ENCODE peak calls at places on chromosomes 16 and 17, in nine cellular contexts. L, S, N, H, G, M, X, B and I are unnamed samples.

GRCh38 chr17:76159157-76159556 is 18.1 kb upstream of the FOXJ1 start:
- DNase-seq in L (no peak), S (no peak), N (no peak), H (no peak), G (no peak), M (no peak), X (no peak), B (peak), I (no peak)

GRCh38 chr16:68335175-68335574 is 24.4 kb downstream of the PRMT7 start:
- DNase-seq in L (no peak), S (no peak), N (no peak), H (no peak), G (no peak), M (no peak), X (no peak), B (no peak), I (no peak)

GRCh38 chr16:56773531-56773930 is 43.6 kb downstream of the NUP93 start:
- DNase-seq in L (no peak), S (no peak), N (peak), H (peak), G (peak), M (no peak), X (no peak), B (no peak), I (no peak)

GRCh38 chr17:72408122-72408382 is 287.2 kb downstream of the SOX9 start:
- DNase-seq in L (no peak), S (no peak), N (no peak), H (no peak), G (no peak), M (no peak), X (no peak), B (no peak), I (no peak)

GRCh38 chr17:50708050-50709000 is 611 bp upstream of the ANKRD40 start:
- DNase-seq in L (no peak), S (no peak), N (no peak), H (peak), G (no peak), M (peak), X (no peak), B (no peak), I (no peak)

GRCh38 chr16:9657659-9658058 is 524.6 kb downstream of the GRIN2A start:
- DNase-seq in L (no peak), S (no peak), N (no peak), H (no peak), G (no peak), M (no peak), X (no peak), B (no peak), I (no peak)

GRCh38 chr17:40317345-40317873 is 8.4 kb downstream of the RARA start:
- DNase-seq in L (peak), S (peak), N (no peak), H (peak), G (no peak), M (peak), X (peak), B (no peak), I (peak)

GRCh38 chr17:74212262-74212912 is 984 bp upstream of the TTYH2 start:
- DNase-seq in L (no peak), S (no peak), N (no peak), H (peak), G (no peak), M (peak), X (no peak), B (no peak), I (no peak)

GRCh38 chr17:36183811-36184765 is 7.7 kb upstream of the TBC1D3B start:
- DNase-seq in L (no peak), S (no peak), N (no peak), H (no peak), G (no peak), M (peak), X (no peak), B (no peak), I (no peak)

GRCh38 chr17:7845359-7846062 is 9.4 kb upstream of the TMEM88 start:
- DNase-seq in L (no peak), S (no peak), N (no peak), H (no peak), G (no peak), M (no peak), X (no peak), B (peak), I (no peak)

GRCh38 chr17:18008496-18009268 is 30.3 kb downstream of the ATPAF2 start:
- DNase-seq in L (no peak), S (no peak), N (no peak), H (peak), G (no peak), M (no peak), X (no peak), B (no peak), I (no peak)

GRCh38 chr17:59378621-59379194 is 47.3 kb downstream of the YPEL2 start:
- DNase-seq in L (peak), S (no peak), N (no peak), H (no peak), G (no peak), M (peak), X (no peak), B (no peak), I (no peak)

GRCh38 chr16:3509470-3509928 is 8.7 kb downstream of the CLUAP1 start:
- DNase-seq in L (no peak), S (no peak), N (no peak), H (peak), G (no peak), M (no peak), X (peak), B (no peak), I (no peak)

GRCh38 chr17:12659500-12659899 is 6.2 kb upstream of the MYOCD start:
- DNase-seq in L (peak), S (no peak), N (no peak), H (no peak), G (no peak), M (peak), X (no peak), B (no peak), I (no peak)

GRCh38 chr17:2120550-2121335 is 65.8 kb downstream of the HIC1 start:
- DNase-seq in L (peak), S (no peak), N (no peak), H (no peak), G (no peak), M (no peak), X (no peak), B (no peak), I (no peak)

GRCh38 chr17:36182176-36183000 is 6.0 kb upstream of the TBC1D3B start:
- DNase-seq in L (no peak), S (no peak), N (peak), H (no peak), G (no peak), M (peak), X (no peak), B (peak), I (peak)

GRCh38 chr17:37505333-37505732 is 15.6 kb downstream of the DUSP14 start:
- DNase-seq in L (no peak), S (no peak), N (no peak), H (no peak), G (no peak), M (no peak), X (no peak), B (no peak), I (no peak)

GRCh38 chr17:55458977-55459376 is 37.3 kb upstream of the MMD start:
- DNase-seq in L (no peak), S (no peak), N (no peak), H (peak), G (no peak), M (peak), X (no peak), B (no peak), I (no peak)

GRCh38 chr16:72939247-72939646 is 108.7 kb downstream of the ZFHX3 start:
- DNase-seq in L (peak), S (no peak), N (peak), H (peak), G (no peak), M (peak), X (no peak), B (no peak), I (no peak)

GRCh38 chr16:89581045-89581695 is 5.6 kb downstream of the CPNE7 start:
- DNase-seq in L (peak), S (no peak), N (no peak), H (peak), G (no peak), M (peak), X (no peak), B (no peak), I (no peak)

GRCh38 chr16:31528726-31529397 is 1.2 kb downstream of the AHSP start:
- DNase-seq in L (peak), S (no peak), N (no peak), H (no peak), G (no peak), M (no peak), X (no peak), B (no peak), I (no peak)

GRCh38 chr16:68360971-68361370 is 50.2 kb downstream of the PRMT7 start:
- DNase-seq in L (no peak), S (no peak), N (no peak), H (no peak), G (no peak), M (no peak), X (no peak), B (no peak), I (no peak)

DNA sequence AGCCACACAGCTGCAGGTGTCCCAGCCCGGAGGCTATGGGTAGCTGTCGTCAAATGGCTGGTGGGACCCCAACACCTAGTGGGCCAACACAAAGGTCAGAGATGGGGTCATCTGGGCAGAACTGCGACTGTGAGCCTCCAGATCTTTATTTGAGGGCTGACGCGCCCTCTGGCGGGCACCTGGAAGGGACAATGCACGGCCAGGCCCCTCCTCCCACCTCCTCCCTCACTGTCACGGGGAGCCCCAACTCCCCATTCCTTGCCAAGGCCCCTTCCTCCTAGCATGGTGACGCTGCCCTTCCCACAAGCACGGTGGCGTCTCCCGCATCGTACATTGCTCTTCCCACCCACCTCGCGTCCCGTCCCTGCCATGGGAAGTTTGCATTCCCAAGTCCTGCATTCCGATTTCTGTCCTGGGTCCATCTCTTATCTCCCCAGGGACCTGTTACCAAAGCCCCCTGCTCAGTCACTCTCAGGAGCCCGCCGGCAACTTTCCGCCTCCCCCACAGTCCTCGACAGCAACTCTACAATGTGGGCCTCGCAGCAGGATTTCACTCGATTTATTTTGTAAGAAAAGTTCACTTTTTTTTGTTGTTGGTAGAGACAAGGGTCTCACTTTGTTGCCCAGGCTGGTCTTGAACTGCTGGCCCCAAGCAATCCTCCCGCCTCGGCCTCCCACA is 1.0 kb downstream of the TLE7 start:
- DNase-seq in L (no peak), S (no peak), N (no peak), H (peak), G (no peak), M (no peak), X (no peak), B (no peak), I (no peak)
- TF ChIP-seq CTCF in L (peak), S (no peak), N (no peak), H (peak), G (no peak), M (no peak), X (no peak), B (no peak), I (peak)

GRCh38 chr17:9181640-9182039 is 160.3 kb downstream of the NTN1 start:
- DNase-seq in L (no peak), S (no peak), N (no peak), H (no peak), G (no peak), M (no peak), X (no peak), B (no peak), I (no peak)

GRCh38 chr17:9185688-9186289 is 164.5 kb downstream of the NTN1 start:
- DNase-seq in L (no peak), S (no peak), N (no peak), H (no peak), G (no peak), M (no peak), X (no peak), B (no peak), I (no peak)

GRCh38 chr17:9183297-9183696 is 162.0 kb downstream of the NTN1 start:
- DNase-seq in L (no peak), S (no peak), N (no peak), H (no peak), G (no peak), M (no peak), X (no peak), B (no peak), I (no peak)

GRCh38 chr17:9187828-9188227 is 166.5 kb downstream of the NTN1 start:
- DNase-seq in L (no peak), S (no peak), N (no peak), H (no peak), G (no peak), M (no peak), X (no peak), B (no peak), I (no peak)

DNA sequence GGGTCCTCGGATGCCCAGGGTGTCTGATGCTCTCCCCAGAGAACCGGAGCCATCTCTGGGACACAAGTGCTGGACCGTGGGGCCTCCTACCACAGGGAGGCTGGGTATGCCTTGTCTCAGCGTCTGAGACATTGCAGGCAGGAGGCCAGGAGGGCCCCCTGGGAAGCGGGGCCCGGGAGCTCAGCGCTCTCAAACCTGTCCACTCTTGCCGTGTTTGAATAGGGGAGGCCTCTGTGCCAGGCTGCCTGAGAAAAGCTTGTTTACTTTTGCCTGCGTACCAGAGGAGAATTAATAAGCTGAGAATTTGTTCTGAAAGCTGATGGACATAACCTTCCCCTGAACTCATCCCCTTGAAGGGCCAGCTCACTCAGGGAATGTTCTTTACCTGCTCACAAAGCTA is 163.8 kb downstream of the NTN1 start:
- DNase-seq in L (no peak), S (no peak), N (peak), H (no peak), G (no peak), M (no peak), X (no peak), B (no peak), I (no peak)
- TF ChIP-seq CTCF in L (no peak), S (no peak), N (no peak), H (no peak), G (no peak), M (no peak), X (no peak), B (no peak), I (no peak)

GRCh38 chr16:4936181-4936990 is 562 bp downstream of the PPL start:
- DNase-seq in L (no peak), S (no peak), N (peak), H (peak), G (peak), M (peak), X (peak), B (peak), I (no peak)
- TF ChIP-seq CTCF in L (peak), S (no peak), N (peak), H (peak), G (peak), M (peak), X (no peak), B (peak), I (no peak)

DNA sequence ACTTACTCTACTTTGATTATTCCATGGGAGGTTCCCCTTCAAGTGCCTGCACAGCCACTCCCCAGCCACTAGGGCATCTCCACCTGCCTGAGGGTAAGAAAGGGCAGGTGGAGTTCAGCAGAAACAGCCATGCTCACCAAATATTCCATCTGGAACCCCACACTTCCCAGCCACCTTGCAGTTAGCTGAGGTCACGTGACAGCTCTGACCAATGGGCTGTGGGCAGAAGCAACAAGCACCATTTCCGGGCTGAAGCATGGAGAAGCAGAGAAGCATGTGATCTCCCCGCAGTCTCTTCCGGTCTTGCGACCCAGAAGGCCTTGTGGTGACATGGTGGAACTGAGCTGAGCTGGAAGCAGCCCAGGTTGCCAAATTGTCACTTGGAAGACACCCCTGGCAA is 108.6 kb downstream of the CCT6B start:
- DNase-seq in L (no peak), S (no peak), N (no peak), H (no peak), G (no peak), M (no peak), X (no peak), B (no peak), I (no peak)
- TF ChIP-seq CTCF in L (no peak), S (no peak), N (no peak), H (peak), G (no peak), M (no peak), X (no peak), B (no peak), I (no peak)

GRCh38 chr17:47821424-47822379 is at the start of gene OSBPL7:
- DNase-seq in L (peak), S (peak), N (peak), H (peak), G (peak), M (peak), X (peak), B (no peak), I (peak)
- TF ChIP-seq CTCF in L (peak), S (no peak), N (no peak), H (peak), G (no peak), M (peak), X (no peak), B (peak), I (no peak)

GRCh38 chr16:51524555-51525373 is 373.7 kb upstream of the SALL1 start:
- DNase-seq in L (peak), S (no peak), N (no peak), H (no peak), G (peak), M (peak), X (no peak), B (peak), I (no peak)
- TF ChIP-seq CTCF in L (peak), S (no peak), N (no peak), H (no peak), G (peak), M (peak), X (no peak), B (peak), I (no peak)

GRCh38 chr17:81403040-81403467 is 7.8 kb downstream of the BAHCC1 start:
- DNase-seq in L (no peak), S (no peak), N (no peak), H (no peak), G (no peak), M (no peak), X (no peak), B (no peak), I (no peak)
- TF ChIP-seq CTCF in L (peak), S (no peak), N (no peak), H (peak), G (no peak), M (peak), X (no peak), B (no peak), I (peak)

DNA sequence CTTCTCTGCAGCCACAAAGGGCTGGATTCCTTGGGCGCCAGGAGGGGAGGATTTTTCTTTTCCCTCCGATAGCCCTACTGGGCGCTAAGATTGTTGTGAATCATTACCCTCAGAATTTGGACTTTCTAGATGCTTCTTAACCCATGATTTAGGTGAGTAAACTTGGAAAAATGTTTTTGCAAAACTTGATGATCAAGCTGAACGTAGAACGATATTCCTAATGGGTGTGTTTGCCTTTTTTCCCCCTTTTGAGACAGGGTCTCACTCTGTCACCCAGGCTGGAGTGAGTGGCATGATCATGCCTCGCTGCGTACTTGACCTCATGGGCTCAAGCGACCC is 43.8 kb downstream of the PGS1 start:
- DNase-seq in L (no peak), S (no peak), N (no peak), H (no peak), G (no peak), M (no peak), X (no peak), B (no peak), I (no peak)
- TF ChIP-seq CTCF in L (no peak), S (no peak), N (no peak), H (peak), G (no peak), M (no peak), X (no peak), B (no peak), I (no peak)

GRCh38 chr16:17211797-17212196 is 259.0 kb downstream of the XYLT1 start:
- DNase-seq in L (no peak), S (no peak), N (no peak), H (no peak), G (no peak), M (no peak), X (no peak), B (no peak), I (no peak)
- TF ChIP-seq CTCF in L (no peak), S (no peak), N (no peak), H (no peak), G (no peak), M (peak), X (no peak), B (no peak), I (peak)